ENCODE peak calls at places on chromosome 3, in six cellular contexts. One of them, this sample, is unnamed.

GRCh38 chr3:8201886-8202285 is 299.7 kb upstream of the LMCD1 start:
- DNase-seq in H9: no peak
- DNase-seq in IMR-90: no peak
- DNase-seq in neuronal stem cell: peak
- DNase-seq in mesendoderm: peak
- DNase-seq in trophoblast cell: peak
- DNase-seq in this sample: no peak

GRCh38 chr3:23389089-23389488 is 186.0 kb downstream of the UBE2E2 start:
- DNase-seq in mesendoderm: peak
- DNase-seq in H9: peak
- DNase-seq in neuronal stem cell: no peak
- DNase-seq in trophoblast cell: no peak
- DNase-seq in IMR-90: no peak
- DNase-seq in this sample: peak

GRCh38 chr3:114411811-114412803 is 118.3 kb downstream of the TIGIT start:
- DNase-seq in neuronal stem cell: no peak
- DNase-seq in mesendoderm: no peak
- DNase-seq in trophoblast cell: no peak
- DNase-seq in H9: no peak
- DNase-seq in IMR-90: peak
- DNase-seq in this sample: no peak

GRCh38 chr3:33231755-33232465 is 13.3 kb upstream of the SUSD5 start:
- DNase-seq in neuronal stem cell: no peak
- DNase-seq in IMR-90: no peak
- DNase-seq in mesendoderm: no peak
- DNase-seq in H9: no peak
- DNase-seq in trophoblast cell: no peak
- DNase-seq in this sample: no peak

GRCh38 chr3:30263238-30263920 is 343.0 kb upstream of the TGFBR2 start:
- DNase-seq in H9: no peak
- DNase-seq in mesendoderm: no peak
- DNase-seq in IMR-90: no peak
- DNase-seq in trophoblast cell: peak
- DNase-seq in neuronal stem cell: no peak
- DNase-seq in this sample: no peak

GRCh38 chr3:37074178-37074577 is 80.9 kb downstream of the MLH1 start:
- DNase-seq in IMR-90: peak
- DNase-seq in mesendoderm: peak
- DNase-seq in H9: no peak
- DNase-seq in neuronal stem cell: no peak
- DNase-seq in trophoblast cell: peak
- DNase-seq in this sample: no peak

GRCh38 chr3:125594581-125595011 is 701 bp downstream of the OSBPL11 start:
- DNase-seq in H9: no peak
- DNase-seq in trophoblast cell: no peak
- DNase-seq in neuronal stem cell: no peak
- DNase-seq in IMR-90: peak
- DNase-seq in mesendoderm: peak
- DNase-seq in this sample: no peak

GRCh38 chr3:43155464-43156121 is 49.7 kb upstream of the POMGNT2 start:
- DNase-seq in trophoblast cell: peak
- DNase-seq in mesendoderm: peak
- DNase-seq in IMR-90: peak
- DNase-seq in H9: peak
- DNase-seq in neuronal stem cell: peak
- DNase-seq in this sample: peak

GRCh38 chr3:160130950-160131349 is 94.3 kb upstream of the C3orf80 start:
- DNase-seq in mesendoderm: no peak
- DNase-seq in IMR-90: peak
- DNase-seq in neuronal stem cell: no peak
- DNase-seq in trophoblast cell: no peak
- DNase-seq in H9: no peak
- DNase-seq in this sample: no peak

GRCh38 chr3:160001850-160002623 is 13.4 kb downstream of the IL12A start:
- DNase-seq in neuronal stem cell: no peak
- DNase-seq in trophoblast cell: no peak
- DNase-seq in mesendoderm: no peak
- DNase-seq in IMR-90: no peak
- DNase-seq in H9: no peak
- DNase-seq in this sample: no peak

GRCh38 chr3:179071161-179071568 is 444 bp downstream of the ZMAT3 start:
- DNase-seq in neuronal stem cell: no peak
- DNase-seq in H9: no peak
- DNase-seq in IMR-90: peak
- DNase-seq in trophoblast cell: peak
- DNase-seq in mesendoderm: peak
- DNase-seq in this sample: no peak

GRCh38 chr3:69051796-69052566 is at the start of gene TMF1:
- DNase-seq in neuronal stem cell: peak
- DNase-seq in mesendoderm: peak
- DNase-seq in H9: peak
- DNase-seq in IMR-90: peak
- DNase-seq in trophoblast cell: peak
- DNase-seq in this sample: peak
- H2BK5ac ChIP-seq in neuronal stem cell: peak
- H2BK5ac ChIP-seq in mesendoderm: peak
- H2BK5ac ChIP-seq in H9: no peak
- H2BK5ac ChIP-seq in IMR-90: peak
- H2BK5ac ChIP-seq in trophoblast cell: peak
- H2BK5ac ChIP-seq in this sample: peak

GRCh38 chr3:9769426-9770275 is at the start of gene CAMK1:
- DNase-seq in neuronal stem cell: peak
- DNase-seq in trophoblast cell: peak
- DNase-seq in mesendoderm: peak
- DNase-seq in IMR-90: peak
- DNase-seq in H9: peak
- DNase-seq in this sample: no peak
- H2BK5ac ChIP-seq in neuronal stem cell: peak
- H2BK5ac ChIP-seq in trophoblast cell: no peak
- H2BK5ac ChIP-seq in mesendoderm: no peak
- H2BK5ac ChIP-seq in IMR-90: peak
- H2BK5ac ChIP-seq in H9: no peak
- H2BK5ac ChIP-seq in this sample: no peak

GRCh38 chr3:149465351-149465883 is 9.1 kb upstream of the TM4SF4 start:
- DNase-seq in trophoblast cell: no peak
- DNase-seq in neuronal stem cell: no peak
- DNase-seq in H9: no peak
- DNase-seq in mesendoderm: no peak
- DNase-seq in IMR-90: no peak
- DNase-seq in this sample: no peak

GRCh38 chr3:149464706-149465328 is 9.7 kb upstream of the TM4SF4 start:
- DNase-seq in IMR-90: no peak
- DNase-seq in trophoblast cell: no peak
- DNase-seq in mesendoderm: no peak
- DNase-seq in neuronal stem cell: no peak
- DNase-seq in H9: no peak
- DNase-seq in this sample: no peak

GRCh38 chr3:149468504-149469212 is 5.8 kb upstream of the TM4SF4 start:
- DNase-seq in neuronal stem cell: no peak
- DNase-seq in mesendoderm: no peak
- DNase-seq in H9: no peak
- DNase-seq in trophoblast cell: no peak
- DNase-seq in IMR-90: no peak
- DNase-seq in this sample: no peak

GRCh38 chr3:149463921-149464320 is 10.6 kb upstream of the TM4SF4 start:
- DNase-seq in neuronal stem cell: no peak
- DNase-seq in mesendoderm: no peak
- DNase-seq in H9: no peak
- DNase-seq in IMR-90: no peak
- DNase-seq in trophoblast cell: no peak
- DNase-seq in this sample: no peak

GRCh38 chr3:149466192-149466591 is 8.3 kb upstream of the TM4SF4 start:
- DNase-seq in neuronal stem cell: no peak
- DNase-seq in trophoblast cell: no peak
- DNase-seq in H9: no peak
- DNase-seq in IMR-90: peak
- DNase-seq in mesendoderm: peak
- DNase-seq in this sample: no peak
- H2BK5ac ChIP-seq in neuronal stem cell: no peak
- H2BK5ac ChIP-seq in trophoblast cell: no peak
- H2BK5ac ChIP-seq in H9: no peak
- H2BK5ac ChIP-seq in IMR-90: peak
- H2BK5ac ChIP-seq in mesendoderm: no peak
- H2BK5ac ChIP-seq in this sample: no peak

DNA sequence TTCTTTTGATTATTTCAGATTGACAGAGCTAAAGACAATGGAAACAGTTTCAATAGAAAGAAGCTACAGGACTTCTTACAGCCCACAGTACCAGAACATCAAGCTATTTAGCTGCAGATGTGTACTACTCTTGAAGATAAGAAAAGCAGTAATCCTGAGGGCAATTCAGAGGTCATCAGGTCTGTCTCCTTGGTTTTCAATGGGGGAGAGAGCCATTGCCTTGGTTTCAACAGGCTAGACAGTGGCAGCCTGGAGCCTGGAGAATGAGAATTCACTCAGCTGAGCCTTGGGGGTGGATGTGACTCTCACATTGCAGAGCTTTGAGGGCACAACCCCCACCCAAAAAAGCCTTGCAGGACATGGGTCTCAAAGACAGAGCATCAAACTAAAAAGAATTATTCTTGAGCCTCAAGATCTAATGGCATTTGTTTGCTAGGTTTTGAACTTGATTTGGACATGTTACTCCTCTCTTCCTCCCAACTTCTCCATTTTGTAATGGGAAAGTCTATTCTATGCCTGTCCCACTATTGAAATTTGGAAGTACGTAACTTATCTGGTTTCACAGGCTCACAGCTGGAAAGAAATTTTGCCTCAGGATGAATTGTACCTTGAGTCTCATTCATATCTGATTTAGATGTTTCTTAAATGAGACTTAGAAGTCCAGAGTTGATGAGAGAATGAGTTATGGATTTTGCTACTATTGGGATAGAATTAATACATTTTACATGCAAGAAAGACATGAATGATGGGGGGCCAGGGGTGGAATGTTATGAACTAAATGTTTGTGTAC is 36.9 kb downstream of the PLSCR1 start:
- DNase-seq in neuronal stem cell: no peak
- DNase-seq in trophoblast cell: peak
- DNase-seq in mesendoderm: peak
- DNase-seq in H9: no peak
- DNase-seq in IMR-90: no peak
- DNase-seq in this sample: no peak
- H2BK5ac ChIP-seq in neuronal stem cell: no peak
- H2BK5ac ChIP-seq in trophoblast cell: peak
- H2BK5ac ChIP-seq in mesendoderm: peak
- H2BK5ac ChIP-seq in H9: no peak
- H2BK5ac ChIP-seq in IMR-90: peak
- H2BK5ac ChIP-seq in this sample: peak

GRCh38 chr3:120349819-120350125 is 618 bp upstream of the LRRC58 start:
- DNase-seq in neuronal stem cell: no peak
- DNase-seq in mesendoderm: no peak
- DNase-seq in H9: no peak
- DNase-seq in trophoblast cell: no peak
- DNase-seq in IMR-90: no peak
- DNase-seq in this sample: no peak
- H2BK5ac ChIP-seq in neuronal stem cell: no peak
- H2BK5ac ChIP-seq in mesendoderm: no peak
- H2BK5ac ChIP-seq in H9: no peak
- H2BK5ac ChIP-seq in trophoblast cell: no peak
- H2BK5ac ChIP-seq in IMR-90: peak
- H2BK5ac ChIP-seq in this sample: no peak

This sample was measured in H1.